ENCODE peak calls at places on chromosome 17, in five cellular contexts. G is SW 1271; I is stimulated activated CD4-positive, alpha-beta T cell treated with anti-CD3 and anti-CD28 coated beads, Interleukin-1b, Interleukin-23, amount 100 ng/mL, for 24 hours; K is NCI-H1694; M is uterus. D is an unnamed sample.

GRCh38 chr17:41016578-41017215 is 7.8 kb upstream of the KRTAP3-1 start:
- DNase-seq in G (no peak), K (no peak), M (no peak), I (no peak), D (no peak)

GRCh38 chr17:68054296-68054900 is 18.9 kb downstream of the KPNA2 start:
- DNase-seq in K (no peak), I (no peak), M (peak; percentile 36), G (no peak), D (no peak)

GRCh38 chr17:68658999-68659780 is 58.0 kb upstream of the FAM20A start:
- DNase-seq in K (no peak), M (no peak), G (no peak), I (no peak), D (no peak)

GRCh38 chr17:35373532-35373983 is at the start of gene SLFN11:
- DNase-seq in I (peak; percentile 77), G (peak; percentile 77), K (peak; percentile 79), M (peak; percentile 89), D (no peak)

GRCh38 chr17:67500677-67501300 is 123.7 kb downstream of the PITPNC1 start:
- DNase-seq in G (no peak), M (no peak), K (no peak), I (no peak), D (no peak)

GRCh38 chr17:46862949-46863348 is 11.6 kb downstream of the WNT9B start:
- DNase-seq in I (no peak), G (no peak), M (no peak), K (no peak), D (no peak)

GRCh38 chr17:75010683-75011406 is 1.6 kb upstream of the MRPL58 start:
- DNase-seq in G (no peak), M (peak; percentile 81), K (peak; percentile 86), I (no peak), D (peak; percentile 94)

GRCh38 chr17:75584358-75585175 is 3.0 kb upstream of the MYO15B start:
- DNase-seq in I (no peak), K (no peak), M (no peak), G (no peak), D (no peak)

GRCh38 chr17:66447159-66447558 is 144.7 kb downstream of the PRKCA start:
- DNase-seq in I (no peak), M (no peak), G (no peak), K (no peak), D (no peak)

GRCh38 chr17:73431401-73432205 is 119.8 kb upstream of the CDC42EP4 start:
- DNase-seq in G (no peak), I (no peak), M (no peak), K (peak; percentile 34), D (no peak)

GRCh38 chr17:77873518-77874302 is 84.8 kb upstream of the TNRC6C start:
- DNase-seq in G (no peak), I (no peak), M (no peak), K (no peak), D (no peak)

GRCh38 chr17:74736423-74737298 is at the start of gene RAB37:
- DNase-seq in K (peak; percentile 69), M (no peak), G (no peak), I (no peak), D (peak; percentile 43)

GRCh38 chr17:62062313-62062712 is 2.8 kb downstream of the MED13 start:
- DNase-seq in M (no peak), G (no peak), K (no peak), I (no peak), D (no peak)

D was measured in NCI-H2171.